ENCODE peak calls at places on chromosomes 13 and 19, in seven cellular contexts. Z is aorta; M is activated T-cell treated with anti-CD3 and anti-CD28 coated beads, Interleukin-2, amount 50 U/mL, for 24 hours; B is stimulated activated CD4-positive, alpha-beta T cell treated with anti-CD3 and anti-CD28 coated beads, Interleukin-4, amount 100 ng/mL, for 48 hours; Y is HuH-7; Q is left ventricle myocardium superior; X is lower leg skin. E is an unnamed sample.

GRCh38 chr13:21979156-21979819 is 308.4 kb downstream of the FGF9 start:
- DNase-seq in Q (no peak), Z (no peak), X (no peak), M (no peak), B (no peak), Y (no peak), E (no peak)

GRCh38 chr19:44820648-44821609 is 12.0 kb downstream of the BCAM start:
- DNase-seq in B (no peak), Q (peak; percentile 82), M (no peak), Z (peak; percentile 91), Y (no peak), X (no peak), E (no peak)

GRCh38 chr19:54152878-54153524 is 6.5 kb downstream of the LENG1 start:
- DNase-seq in B (no peak), Q (no peak), M (no peak), Y (no peak), Z (no peak), X (no peak), E (no peak)

GRCh38 chr19:38868551-38868950 is 9.5 kb downstream of the RINL start:
- DNase-seq in X (no peak), Z (no peak), Y (no peak), M (no peak), B (no peak), Q (no peak), E (no peak)

GRCh38 chr19:38061294-38061693 is 154.3 kb downstream of the SIPA1L3 start:
- DNase-seq in Z (no peak), Q (no peak), B (no peak), M (no peak), Y (no peak), X (no peak), E (no peak)

GRCh38 chr13:43492745-43493144 is 294.0 kb downstream of the ENOX1 start:
- DNase-seq in Q (no peak), X (no peak), B (no peak), Y (no peak), Z (no peak), M (no peak), E (no peak)

GRCh38 chr19:28168557-28168956 is 1044.4 kb downstream of the UQCRFS1 start:
- DNase-seq in B (no peak), X (no peak), Z (no peak), Y (no peak), M (no peak), Q (no peak), E (no peak)

GRCh38 chr19:27765912-27766725 is 1446.8 kb downstream of the UQCRFS1 start:
- DNase-seq in Z (no peak), M (no peak), Q (no peak), Y (no peak), X (no peak), B (no peak), E (no peak)

GRCh38 chr13:64051278-64051677 is 2635.6 kb upstream of the PCDH20 start:
- DNase-seq in Z (no peak), X (no peak), Q (no peak), B (no peak), Y (no peak), M (no peak), E (no peak)